ENCODE peak calls at places on chromosomes 2 and 18, in six cellular contexts. P, E, U, S, F and Z are unnamed samples.

GRCh38 chr2:185316383-185316782 is 422.2 kb upstream of the FSIP2 start:
- DNase-seq in P (no peak), E (peak), U (no peak), S (no peak), F (no peak), Z (peak)

GRCh38 chr2:29117636-29118303 is 2.6 kb downstream of the CLIP4 start:
- DNase-seq in P (no peak), E (no peak), U (no peak), S (no peak), F (peak), Z (no peak)

GRCh38 chr2:237432484-237433092 is 18.6 kb upstream of the COL6A3 start:
- DNase-seq in P (peak), E (no peak), U (no peak), S (no peak), F (no peak), Z (no peak)

GRCh38 chr2:232876071-232876977 is 6.3 kb downstream of the SNORC start:
- DNase-seq in P (no peak), E (no peak), U (peak), S (no peak), F (peak), Z (peak)

GRCh38 chr2:203814661-203815540 is 52.7 kb upstream of the CTLA4 start:
- DNase-seq in P (no peak), E (no peak), U (peak), S (peak), F (peak), Z (peak)

GRCh38 chr2:51511002-51511401 is 479.1 kb upstream of the NRXN1 start:
- DNase-seq in P (no peak), E (peak), U (no peak), S (no peak), F (no peak), Z (no peak)

GRCh38 chr18:51030537-51031258 is 685 bp downstream of the SMAD4 start:
- DNase-seq in P (peak), E (no peak), U (peak), S (peak), F (peak), Z (peak)

GRCh38 chr18:3321133-3321812 is 59.3 kb downstream of the MYL12B start:
- DNase-seq in P (no peak), E (no peak), U (no peak), S (no peak), F (peak), Z (no peak)

GRCh38 chr18:23307567-23308295 is 145.4 kb upstream of the RIOK3 start:
- DNase-seq in P (no peak), E (peak), U (no peak), S (peak), F (no peak), Z (no peak)

GRCh38 chr2:36486546-36487044 is 111.4 kb downstream of the FEZ2 start:
- DNase-seq in P (no peak), E (no peak), U (no peak), S (no peak), F (no peak), Z (no peak)

GRCh38 chr2:167368371-167368770 is 480.1 kb downstream of the XIRP2 start:
- DNase-seq in P (no peak), E (no peak), U (no peak), S (no peak), F (no peak), Z (no peak)

GRCh38 chr2:29443086-29443485 is 327.9 kb downstream of the CLIP4 start:
- DNase-seq in P (no peak), E (no peak), U (no peak), S (no peak), F (no peak), Z (no peak)

GRCh38 chr2:39631715-39632114 is 34.0 kb upstream of the TMEM178A start:
- DNase-seq in P (no peak), E (no peak), U (no peak), S (no peak), F (peak), Z (peak)

GRCh38 chr18:46073474-46074331 is 1.6 kb upstream of the PSTPIP2 start:
- DNase-seq in P (no peak), E (no peak), U (peak), S (no peak), F (peak), Z (peak)

GRCh38 chr18:46622999-46623398 is 34.0 kb downstream of the LOXHD1 start:
- DNase-seq in P (no peak), E (peak), U (no peak), S (no peak), F (no peak), Z (no peak)

GRCh38 chr2:136281281-136282117 is 163.6 kb upstream of the CXCR4 start:
- DNase-seq in P (no peak), E (peak), U (no peak), S (no peak), F (no peak), Z (no peak)